ENCODE peak calls at places on chromosome 18, in five cellular contexts. U, A, J, I and K are unnamed samples.
A peak's percentile ranks its signal among the peaks of the same experiment; 100 is the strongest.

GRCh38 chr18:23800902-23801301 is 111.6 kb downstream of the LAMA3 start:
- DNase-seq in U (no peak), A (no peak), J (no peak), I (no peak), K (no peak)

GRCh38 chr18:35862115-35862640 is 110.3 kb upstream of the RMP24 start:
- DNase-seq in U (no peak), A (no peak), J (no peak), I (no peak), K (no peak)

GRCh38 chr18:57094199-57094598 is 52.7 kb upstream of the BOD1L2 start:
- DNase-seq in U (no peak), A (no peak), J (no peak), I (no peak), K (no peak)

GRCh38 chr18:12991839-12992216 is 666 bp downstream of the CEP192 start:
- DNase-seq in U (no peak), A (no peak), J (no peak), I (no peak), K (no peak)

GRCh38 chr18:45287531-45287930 is 327.7 kb upstream of the SLC14A2 start:
- DNase-seq in U (no peak), A (no peak), J (no peak), I (no peak), K (no peak)

GRCh38 chr18:70371908-70372307 is 83.1 kb downstream of the SOCS6 start:
- DNase-seq in U (no peak), A (no peak), J (no peak), I (no peak), K (no peak)

GRCh38 chr18:44133483-44133882 is 547.2 kb upstream of the SETBP1 start:
- DNase-seq in U (no peak), A (no peak), J (no peak), I (no peak), K (no peak)

GRCh38 chr18:22681912-22682311 is 251.2 kb upstream of the RBBP8 start:
- DNase-seq in U (no peak), A (no peak), J (no peak), I (no peak), K (no peak)

GRCh38 chr18:28794459-28795245 is 617.7 kb upstream of the CDH2 start:
- DNase-seq in U (peak; percentile 30), A (no peak), J (no peak), I (no peak), K (no peak)

GRCh38 chr18:3305354-3305762 is 43.4 kb downstream of the MYL12B start:
- DNase-seq in U (peak; percentile 4), A (no peak), J (no peak), I (no peak), K (no peak)

GRCh38 chr18:68462766-68463165 is 252.1 kb downstream of the TMX3 start:
- DNase-seq in U (no peak), A (no peak), J (no peak), I (no peak), K (no peak)

GRCh38 chr18:23924813-23925212 is 89.7 kb upstream of the TTC39C start:
- DNase-seq in U (no peak), A (no peak), J (no peak), I (no peak), K (no peak)

GRCh38 chr18:35713545-35713944 is 132.0 kb downstream of the GALNT1 start:
- DNase-seq in U (no peak), A (no peak), J (no peak), I (no peak), K (no peak)

GRCh38 chr18:48803951-48804855 is 146.6 kb downstream of the SMAD7 start:
- DNase-seq in U (no peak), A (no peak), J (peak; percentile 22), I (no peak), K (peak; percentile 11)

GRCh38 chr18:33184918-33185317 is 255.6 kb downstream of the CCDC178 start:
- DNase-seq in U (no peak), A (no peak), J (no peak), I (no peak), K (no peak)

GRCh38 chr18:76564117-76564516 is 69.1 kb upstream of the ZNF516 start:
- DNase-seq in U (peak; percentile 26), A (no peak), J (no peak), I (no peak), K (no peak)